ENCODE peak calls at places on chromosomes 7 and 10, in four cellular contexts. One of them, this sample, is unnamed.

GRCh38 chr7:4131043-4131442 is 551.1 kb upstream of the FOXK1 start:
- DNase-seq in right atrium auricular region: no peak
- DNase-seq in stomach: no peak
- DNase-seq in effector memory CD4-positive, alpha-beta T cell: no peak
- DNase-seq in this sample: no peak

GRCh38 chr10:127872871-127873600 is 19.7 kb downstream of the CLRN3 start:
- DNase-seq in right atrium auricular region: peak; percentile 50
- DNase-seq in stomach: peak; percentile 80
- DNase-seq in effector memory CD4-positive, alpha-beta T cell: no peak
- DNase-seq in this sample: no peak

GRCh38 chr7:150420987-150421674 is 29.3 kb upstream of the GIMAP8 start:
- DNase-seq in right atrium auricular region: peak; percentile 86
- DNase-seq in stomach: peak; percentile 90
- DNase-seq in effector memory CD4-positive, alpha-beta T cell: peak; percentile 69
- DNase-seq in this sample: peak; percentile 75

GRCh38 chr7:44441079-44441478 is 49.4 kb downstream of the NUDCD3 start:
- DNase-seq in right atrium auricular region: no peak
- DNase-seq in stomach: no peak
- DNase-seq in effector memory CD4-positive, alpha-beta T cell: no peak
- DNase-seq in this sample: no peak

GRCh38 chr10:132631348-132631735 is 93.8 kb downstream of the INPP5A start:
- DNase-seq in right atrium auricular region: peak; percentile 88
- DNase-seq in stomach: peak; percentile 78
- DNase-seq in effector memory CD4-positive, alpha-beta T cell: no peak
- DNase-seq in this sample: no peak

GRCh38 chr10:21499580-21499909 is 25.9 kb downstream of the SKIDA1 start:
- DNase-seq in right atrium auricular region: no peak
- DNase-seq in stomach: no peak
- DNase-seq in effector memory CD4-positive, alpha-beta T cell: no peak
- DNase-seq in this sample: no peak

GRCh38 chr10:3045471-3046209 is 21.7 kb upstream of the PFKP start:
- DNase-seq in right atrium auricular region: no peak
- DNase-seq in stomach: peak; percentile 59
- DNase-seq in effector memory CD4-positive, alpha-beta T cell: no peak
- DNase-seq in this sample: no peak

GRCh38 chr7:4631664-4632171 is 50.4 kb upstream of the FOXK1 start:
- DNase-seq in right atrium auricular region: peak; percentile 94
- DNase-seq in stomach: peak; percentile 73
- DNase-seq in effector memory CD4-positive, alpha-beta T cell: no peak
- DNase-seq in this sample: peak; percentile 48

GRCh38 chr7:923108-924041 is 31.1 kb downstream of the ADAP1 start:
- DNase-seq in right atrium auricular region: peak; percentile 82
- DNase-seq in stomach: peak; percentile 70
- DNase-seq in effector memory CD4-positive, alpha-beta T cell: peak; percentile 83
- DNase-seq in this sample: no peak

GRCh38 chr7:116212859-116213258 is 2.5 kb downstream of the TES start:
- DNase-seq in right atrium auricular region: no peak
- DNase-seq in stomach: no peak
- DNase-seq in effector memory CD4-positive, alpha-beta T cell: no peak
- DNase-seq in this sample: no peak

GRCh38 chr7:19114591-19114855 is 2.9 kb downstream of the TWIST1 start:
- DNase-seq in right atrium auricular region: no peak
- DNase-seq in stomach: no peak
- DNase-seq in effector memory CD4-positive, alpha-beta T cell: no peak
- DNase-seq in this sample: no peak

GRCh38 chr10:61870521-61870895 is 31.0 kb upstream of the ARID5B start:
- DNase-seq in right atrium auricular region: no peak
- DNase-seq in stomach: no peak
- DNase-seq in effector memory CD4-positive, alpha-beta T cell: no peak
- DNase-seq in this sample: no peak

GRCh38 chr7:159066816-159067601 is 77.7 kb downstream of the VIPR2 start:
- DNase-seq in right atrium auricular region: no peak
- DNase-seq in stomach: no peak
- DNase-seq in effector memory CD4-positive, alpha-beta T cell: no peak
- DNase-seq in this sample: no peak

GRCh38 chr10:117339979-117340378 is 35.3 kb downstream of the PDZD8 start:
- DNase-seq in right atrium auricular region: no peak
- DNase-seq in stomach: no peak
- DNase-seq in effector memory CD4-positive, alpha-beta T cell: no peak
- DNase-seq in this sample: no peak

GRCh38 chr7:78334027-78334825 is 535.7 kb downstream of the PHTF2 start:
- DNase-seq in right atrium auricular region: no peak
- DNase-seq in stomach: no peak
- DNase-seq in effector memory CD4-positive, alpha-beta T cell: no peak
- DNase-seq in this sample: no peak

GRCh38 chr7:5620459-5620881 is 161.0 kb downstream of the RNF216 start:
- DNase-seq in right atrium auricular region: no peak
- DNase-seq in stomach: no peak
- DNase-seq in effector memory CD4-positive, alpha-beta T cell: no peak
- DNase-seq in this sample: no peak

GRCh38 chr10:20299037-20299557 is 482.9 kb downstream of the PLXDC2 start:
- DNase-seq in right atrium auricular region: no peak
- DNase-seq in stomach: no peak
- DNase-seq in effector memory CD4-positive, alpha-beta T cell: no peak
- DNase-seq in this sample: no peak

GRCh38 chr7:85070967-85071628 is 115.8 kb downstream of the SEMA3D start:
- DNase-seq in right atrium auricular region: no peak
- DNase-seq in stomach: no peak
- DNase-seq in effector memory CD4-positive, alpha-beta T cell: no peak
- DNase-seq in this sample: no peak

GRCh38 chr7:140197218-140197890 is 20.6 kb upstream of the KDM7A start:
- DNase-seq in right atrium auricular region: no peak
- DNase-seq in stomach: no peak
- DNase-seq in effector memory CD4-positive, alpha-beta T cell: no peak
- DNase-seq in this sample: no peak

GRCh38 chr7:152370297-152370696 is 65.5 kb downstream of the KMT2C start:
- DNase-seq in right atrium auricular region: no peak
- DNase-seq in stomach: no peak
- DNase-seq in effector memory CD4-positive, alpha-beta T cell: no peak
- DNase-seq in this sample: no peak

GRCh38 chr10:70918851-70919530 is 30.6 kb upstream of the PCBD1 start:
- DNase-seq in right atrium auricular region: no peak
- DNase-seq in stomach: no peak
- DNase-seq in effector memory CD4-positive, alpha-beta T cell: no peak
- DNase-seq in this sample: no peak

GRCh38 chr7:128010392-128011078 is 20.7 kb downstream of the LRRC4 start:
- DNase-seq in right atrium auricular region: no peak
- DNase-seq in stomach: no peak
- DNase-seq in effector memory CD4-positive, alpha-beta T cell: no peak
- DNase-seq in this sample: no peak

GRCh38 chr10:43002596-43002995 is 74.3 kb upstream of the RET start:
- DNase-seq in right atrium auricular region: no peak
- DNase-seq in stomach: no peak
- DNase-seq in effector memory CD4-positive, alpha-beta T cell: no peak
- DNase-seq in this sample: no peak

GRCh38 chr10:110850099-110850498 is 21.6 kb upstream of the PDCD4 start:
- DNase-seq in right atrium auricular region: no peak
- DNase-seq in stomach: no peak
- DNase-seq in effector memory CD4-positive, alpha-beta T cell: no peak
- DNase-seq in this sample: no peak

GRCh38 chr10:18113881-18114280 is 26.3 kb upstream of the CACNB2 start:
- DNase-seq in right atrium auricular region: no peak
- DNase-seq in stomach: no peak
- DNase-seq in effector memory CD4-positive, alpha-beta T cell: no peak
- DNase-seq in this sample: no peak

GRCh38 chr10:184911-185310 is 49.7 kb downstream of the ZMYND11 start:
- DNase-seq in right atrium auricular region: no peak
- DNase-seq in stomach: no peak
- DNase-seq in effector memory CD4-positive, alpha-beta T cell: no peak
- DNase-seq in this sample: no peak

GRCh38 chr7:101125989-101126650 is 784 bp upstream of the SERPINE1 start:
- DNase-seq in right atrium auricular region: peak; percentile 81
- DNase-seq in stomach: peak; percentile 27
- DNase-seq in effector memory CD4-positive, alpha-beta T cell: no peak
- DNase-seq in this sample: no peak

GRCh38 chr7:71984348-71984747 is 427.8 kb downstream of the CALN1 start:
- DNase-seq in right atrium auricular region: no peak
- DNase-seq in stomach: no peak
- DNase-seq in effector memory CD4-positive, alpha-beta T cell: no peak
- DNase-seq in this sample: no peak

GRCh38 chr10:72665925-72666324 is 26.0 kb upstream of the MCU start:
- DNase-seq in right atrium auricular region: no peak
- DNase-seq in stomach: no peak
- DNase-seq in effector memory CD4-positive, alpha-beta T cell: no peak
- DNase-seq in this sample: no peak

GRCh38 chr7:104106106-104106505 is 101.7 kb downstream of the ORC5 start:
- DNase-seq in right atrium auricular region: no peak
- DNase-seq in stomach: no peak
- DNase-seq in effector memory CD4-positive, alpha-beta T cell: no peak
- DNase-seq in this sample: no peak

GRCh38 chr10:77571490-77571889 is 66.1 kb downstream of the KCNMA1 start:
- DNase-seq in right atrium auricular region: no peak
- DNase-seq in stomach: peak; percentile 36
- DNase-seq in effector memory CD4-positive, alpha-beta T cell: no peak
- DNase-seq in this sample: no peak

GRCh38 chr10:117723343-117723742 is 180.8 kb downstream of the EMX2 start:
- DNase-seq in right atrium auricular region: no peak
- DNase-seq in stomach: no peak
- DNase-seq in effector memory CD4-positive, alpha-beta T cell: no peak
- DNase-seq in this sample: no peak

GRCh38 chr10:131920151-131920550 is 19.3 kb downstream of the PPP2R2D start:
- DNase-seq in right atrium auricular region: no peak
- DNase-seq in stomach: no peak
- DNase-seq in effector memory CD4-positive, alpha-beta T cell: no peak
- DNase-seq in this sample: no peak

GRCh38 chr10:93991596-93992284 is 2.0 kb upstream of the PLCE1 start:
- DNase-seq in right atrium auricular region: peak; percentile 87
- DNase-seq in stomach: peak; percentile 51
- DNase-seq in effector memory CD4-positive, alpha-beta T cell: no peak
- DNase-seq in this sample: no peak

GRCh38 chr7:47083476-47084250 is 498.2 kb downstream of the TNS3 start:
- DNase-seq in right atrium auricular region: no peak
- DNase-seq in stomach: no peak
- DNase-seq in effector memory CD4-positive, alpha-beta T cell: no peak
- DNase-seq in this sample: no peak

DNA sequence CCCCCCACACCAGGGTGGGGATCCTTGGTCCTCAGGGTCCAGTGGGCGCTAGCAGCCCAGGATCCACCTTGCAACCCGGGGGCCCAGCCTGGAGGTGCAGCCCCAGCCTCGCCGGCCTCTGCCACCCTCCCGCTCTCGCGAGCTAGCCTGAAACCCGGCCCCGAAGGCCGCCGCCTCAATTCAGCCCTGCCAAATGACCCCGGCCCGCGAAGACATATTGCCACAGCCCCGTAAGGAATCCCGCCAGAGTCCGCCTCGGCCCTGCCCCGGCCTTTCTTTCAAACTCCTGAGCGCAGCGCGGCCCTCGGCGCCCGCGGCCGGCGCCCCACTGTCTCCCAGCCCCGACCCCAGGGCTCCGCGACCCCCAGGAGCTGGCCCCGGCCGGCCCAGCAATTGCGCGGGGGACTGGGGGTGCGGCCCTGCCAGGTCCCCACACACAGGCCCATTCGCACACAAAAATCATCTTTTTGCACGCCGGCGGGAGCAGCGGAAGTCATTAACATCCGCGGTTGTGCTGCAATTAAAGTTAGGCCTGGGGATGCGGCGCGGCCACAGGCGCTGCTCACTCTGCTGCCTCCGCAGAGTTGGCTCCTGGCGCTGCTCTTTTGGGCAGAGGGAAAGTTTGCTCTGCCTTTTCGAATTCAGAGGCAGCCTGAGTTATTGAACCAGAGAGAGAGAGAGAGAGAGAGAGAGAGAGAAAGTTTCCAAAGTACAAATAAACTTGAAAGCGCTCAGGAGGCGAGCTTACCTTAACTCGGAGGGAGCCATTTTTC is 4.0 kb downstream of the HOXA5 start:
- DNase-seq in right atrium auricular region: no peak
- DNase-seq in stomach: no peak
- DNase-seq in effector memory CD4-positive, alpha-beta T cell: no peak
- DNase-seq in this sample: no peak
- H3K27ac ChIP-seq in right atrium auricular region: no peak overlapping the region
- H3K27ac ChIP-seq in stomach: peak overlapping the region; percentile 99
- H3K27ac ChIP-seq in effector memory CD4-positive, alpha-beta T cell: no peak overlapping the region
- H3K27ac ChIP-seq in this sample: no peak overlapping the region

DNA sequence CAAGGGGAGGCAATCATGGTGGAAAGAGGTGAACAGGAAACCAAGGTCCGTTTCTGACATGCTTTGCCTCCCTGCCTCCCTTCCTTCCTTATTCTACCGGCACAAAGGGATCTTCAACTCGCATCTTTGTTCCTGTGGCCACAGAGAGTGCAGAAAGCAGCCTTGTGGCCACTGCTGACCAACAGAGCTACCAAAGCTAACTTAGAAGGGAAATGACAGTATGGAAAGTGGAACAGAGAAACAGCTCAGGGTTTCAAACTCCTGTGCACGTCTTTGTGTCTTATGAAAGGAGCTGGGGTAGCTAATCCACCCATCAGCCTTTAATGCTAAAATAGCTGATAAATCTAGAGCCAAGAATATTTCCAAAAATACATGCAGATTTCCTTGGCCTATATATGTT is 588.0 kb downstream of the SORCS1 start:
- DNase-seq in right atrium auricular region: no peak
- DNase-seq in stomach: no peak
- DNase-seq in effector memory CD4-positive, alpha-beta T cell: no peak
- DNase-seq in this sample: no peak
- H3K27ac ChIP-seq in right atrium auricular region: no peak overlapping the region
- H3K27ac ChIP-seq in stomach: no peak overlapping the region
- H3K27ac ChIP-seq in effector memory CD4-positive, alpha-beta T cell: no peak overlapping the region
- H3K27ac ChIP-seq in this sample: no peak overlapping the region

GRCh38 chr10:59381687-59382086 is 19.3 kb upstream of the FAM13C start:
- DNase-seq in right atrium auricular region: no peak
- DNase-seq in stomach: no peak
- DNase-seq in effector memory CD4-positive, alpha-beta T cell: no peak
- DNase-seq in this sample: no peak

GRCh38 chr10:59383908-59384307 is 21.6 kb upstream of the FAM13C start:
- DNase-seq in right atrium auricular region: no peak
- DNase-seq in stomach: no peak
- DNase-seq in effector memory CD4-positive, alpha-beta T cell: no peak
- DNase-seq in this sample: no peak

GRCh38 chr10:59382831-59383295 is 20.5 kb upstream of the FAM13C start:
- DNase-seq in right atrium auricular region: no peak
- DNase-seq in stomach: no peak
- DNase-seq in effector memory CD4-positive, alpha-beta T cell: no peak
- DNase-seq in this sample: no peak

GRCh38 chr10:59384761-59385160 is 22.4 kb upstream of the FAM13C start:
- DNase-seq in right atrium auricular region: no peak
- DNase-seq in stomach: no peak
- DNase-seq in effector memory CD4-positive, alpha-beta T cell: no peak
- DNase-seq in this sample: no peak

DNA sequence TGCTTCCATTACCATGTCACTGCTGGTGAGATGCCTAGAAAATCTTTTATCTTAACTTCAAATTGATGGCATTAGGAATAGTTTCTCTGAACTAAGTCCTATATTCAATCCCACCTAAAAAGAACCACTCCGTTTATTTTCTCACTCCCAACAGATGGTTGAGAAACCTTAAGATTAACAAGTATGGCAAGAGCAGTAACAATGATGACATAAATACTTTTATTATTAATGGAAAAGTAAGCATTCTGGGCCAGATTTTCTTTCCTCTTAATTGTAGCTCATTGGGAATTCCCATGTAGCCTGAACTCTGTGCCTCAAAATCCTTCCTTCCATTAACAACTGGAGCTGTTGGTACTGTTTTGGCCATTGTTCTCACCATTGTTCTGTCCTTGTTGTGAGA is 21.1 kb upstream of the FAM13C start:
- DNase-seq in right atrium auricular region: no peak
- DNase-seq in stomach: no peak
- DNase-seq in effector memory CD4-positive, alpha-beta T cell: no peak
- DNase-seq in this sample: no peak
- H3K27ac ChIP-seq in right atrium auricular region: peak overlapping the region; percentile 74
- H3K27ac ChIP-seq in stomach: peak overlapping the region; percentile 43
- H3K27ac ChIP-seq in effector memory CD4-positive, alpha-beta T cell: no peak overlapping the region
- H3K27ac ChIP-seq in this sample: peak overlapping the region; percentile 46

GRCh38 chr7:121525155-121525819 is 129.2 kb upstream of the FAM3C start:
- DNase-seq in right atrium auricular region: no peak
- DNase-seq in stomach: no peak
- DNase-seq in effector memory CD4-positive, alpha-beta T cell: no peak
- DNase-seq in this sample: no peak
- H3K27ac ChIP-seq in right atrium auricular region: no peak overlapping the region
- H3K27ac ChIP-seq in stomach: no peak overlapping the region
- H3K27ac ChIP-seq in effector memory CD4-positive, alpha-beta T cell: no peak overlapping the region
- H3K27ac ChIP-seq in this sample: no peak overlapping the region

This sample was measured in caudate nucleus.